ENCODE peak calls at places on chromosome 20, in eight cellular contexts. One of them, this sample, is unnamed.

GRCh38 chr20:1377984-1378742 is 14.7 kb downstream of the FKBP1A start:
- DNase-seq in transverse colon: no peak
- DNase-seq in prostate gland: no peak
- DNase-seq in PC-9: peak; percentile 59
- DNase-seq in lower lobe of right lung: no peak
- DNase-seq in cardiac muscle cell: no peak
- DNase-seq in OCI-LY7: no peak
- DNase-seq in A549: no peak
- DNase-seq in this sample: no peak

GRCh38 chr20:51360451-51361230 is 181.9 kb downstream of the NFATC2 start:
- DNase-seq in OCI-LY7: no peak
- DNase-seq in transverse colon: no peak
- DNase-seq in A549: peak; percentile 59
- DNase-seq in cardiac muscle cell: peak; percentile 95
- DNase-seq in prostate gland: no peak
- DNase-seq in PC-9: peak; percentile 29
- DNase-seq in lower lobe of right lung: no peak
- DNase-seq in this sample: no peak

GRCh38 chr20:50572922-50573777 is 63.0 kb downstream of the PTPN1 start:
- DNase-seq in PC-9: no peak
- DNase-seq in A549: no peak
- DNase-seq in OCI-LY7: no peak
- DNase-seq in cardiac muscle cell: peak; percentile 93
- DNase-seq in lower lobe of right lung: no peak
- DNase-seq in transverse colon: no peak
- DNase-seq in prostate gland: no peak
- DNase-seq in this sample: no peak

GRCh38 chr20:38136421-38137245 is 28.4 kb downstream of the TGM2 start:
- DNase-seq in prostate gland: no peak
- DNase-seq in cardiac muscle cell: no peak
- DNase-seq in lower lobe of right lung: peak; percentile 36
- DNase-seq in A549: no peak
- DNase-seq in OCI-LY7: no peak
- DNase-seq in transverse colon: no peak
- DNase-seq in PC-9: no peak
- DNase-seq in this sample: no peak

GRCh38 chr20:62700261-62700925 is 8.2 kb upstream of the NTSR1 start:
- DNase-seq in cardiac muscle cell: no peak
- DNase-seq in A549: no peak
- DNase-seq in OCI-LY7: no peak
- DNase-seq in transverse colon: no peak
- DNase-seq in lower lobe of right lung: no peak
- DNase-seq in PC-9: no peak
- DNase-seq in prostate gland: no peak
- DNase-seq in this sample: no peak

GRCh38 chr20:15061061-15061430 is 723.6 kb upstream of the FLRT3 start:
- DNase-seq in A549: no peak
- DNase-seq in PC-9: no peak
- DNase-seq in cardiac muscle cell: no peak
- DNase-seq in transverse colon: no peak
- DNase-seq in lower lobe of right lung: no peak
- DNase-seq in prostate gland: no peak
- DNase-seq in OCI-LY7: no peak
- DNase-seq in this sample: no peak

GRCh38 chr20:53794529-53795115 is 201.0 kb upstream of the ZNF217 start:
- DNase-seq in cardiac muscle cell: no peak
- DNase-seq in prostate gland: no peak
- DNase-seq in A549: no peak
- DNase-seq in PC-9: no peak
- DNase-seq in transverse colon: no peak
- DNase-seq in OCI-LY7: no peak
- DNase-seq in lower lobe of right lung: no peak
- DNase-seq in this sample: no peak

GRCh38 chr20:23361108-23361650 is 803 bp upstream of the GZF1 start:
- DNase-seq in PC-9: no peak
- DNase-seq in lower lobe of right lung: no peak
- DNase-seq in A549: peak; percentile 30
- DNase-seq in cardiac muscle cell: peak; percentile 42
- DNase-seq in prostate gland: no peak
- DNase-seq in transverse colon: no peak
- DNase-seq in OCI-LY7: no peak
- DNase-seq in this sample: no peak

GRCh38 chr20:24842591-24843442 is 106.3 kb upstream of the CST7 start:
- DNase-seq in OCI-LY7: peak; percentile 76
- DNase-seq in transverse colon: peak; percentile 49
- DNase-seq in cardiac muscle cell: no peak
- DNase-seq in prostate gland: no peak
- DNase-seq in PC-9: no peak
- DNase-seq in lower lobe of right lung: no peak
- DNase-seq in A549: no peak
- DNase-seq in this sample: no peak

GRCh38 chr20:33645421-33645820 is 16.7 kb upstream of the C20orf144 start:
- DNase-seq in transverse colon: no peak
- DNase-seq in cardiac muscle cell: no peak
- DNase-seq in PC-9: no peak
- DNase-seq in OCI-LY7: no peak
- DNase-seq in prostate gland: no peak
- DNase-seq in A549: no peak
- DNase-seq in lower lobe of right lung: no peak
- DNase-seq in this sample: peak; percentile 26

GRCh38 chr20:15528386-15529111 is 1044.7 kb downstream of the KIF16B start:
- DNase-seq in A549: no peak
- DNase-seq in prostate gland: no peak
- DNase-seq in cardiac muscle cell: no peak
- DNase-seq in PC-9: no peak
- DNase-seq in lower lobe of right lung: no peak
- DNase-seq in transverse colon: no peak
- DNase-seq in OCI-LY7: no peak
- DNase-seq in this sample: no peak

GRCh38 chr20:44384423-44385027 is 29.0 kb downstream of the HNF4A start:
- DNase-seq in prostate gland: peak; percentile 60
- DNase-seq in cardiac muscle cell: peak; percentile 68
- DNase-seq in A549: peak; percentile 56
- DNase-seq in PC-9: peak; percentile 82
- DNase-seq in transverse colon: peak; percentile 91
- DNase-seq in OCI-LY7: peak; percentile 79
- DNase-seq in lower lobe of right lung: peak; percentile 91
- DNase-seq in this sample: peak; percentile 96

GRCh38 chr20:34705383-34706021 is 1.4 kb downstream of the TP53INP2 start:
- DNase-seq in lower lobe of right lung: no peak
- DNase-seq in A549: peak; percentile 37
- DNase-seq in PC-9: peak; percentile 75
- DNase-seq in cardiac muscle cell: peak; percentile 16
- DNase-seq in prostate gland: peak; percentile 32
- DNase-seq in OCI-LY7: no peak
- DNase-seq in transverse colon: peak; percentile 67
- DNase-seq in this sample: peak; percentile 63

GRCh38 chr20:38242848-38243449 is 17.6 kb downstream of the KIAA1755 start:
- DNase-seq in OCI-LY7: peak; percentile 55
- DNase-seq in cardiac muscle cell: no peak
- DNase-seq in A549: no peak
- DNase-seq in transverse colon: no peak
- DNase-seq in prostate gland: no peak
- DNase-seq in lower lobe of right lung: no peak
- DNase-seq in PC-9: peak; percentile 31
- DNase-seq in this sample: peak; percentile 77

GRCh38 chr20:38342196-38342595 is 4.1 kb upstream of the LBP start:
- DNase-seq in OCI-LY7: no peak
- DNase-seq in A549: no peak
- DNase-seq in cardiac muscle cell: no peak
- DNase-seq in transverse colon: no peak
- DNase-seq in prostate gland: no peak
- DNase-seq in lower lobe of right lung: no peak
- DNase-seq in PC-9: no peak
- DNase-seq in this sample: no peak

GRCh38 chr20:32628960-32629530 is 43.9 kb upstream of the NOL4L start:
- DNase-seq in lower lobe of right lung: no peak
- DNase-seq in OCI-LY7: no peak
- DNase-seq in prostate gland: no peak
- DNase-seq in A549: no peak
- DNase-seq in transverse colon: no peak
- DNase-seq in PC-9: no peak
- DNase-seq in cardiac muscle cell: no peak
- DNase-seq in this sample: peak; percentile 54

GRCh38 chr20:44959082-44959895 is 908 bp downstream of the TOMM34 start:
- DNase-seq in prostate gland: no peak
- DNase-seq in PC-9: no peak
- DNase-seq in cardiac muscle cell: peak; percentile 51
- DNase-seq in A549: peak; percentile 32
- DNase-seq in transverse colon: peak; percentile 23
- DNase-seq in lower lobe of right lung: no peak
- DNase-seq in OCI-LY7: peak; percentile 55
- DNase-seq in this sample: peak; percentile 69

GRCh38 chr20:32830437-32830836 is 10.7 kb downstream of the MAPRE1 start:
- DNase-seq in PC-9: no peak
- DNase-seq in lower lobe of right lung: no peak
- DNase-seq in prostate gland: peak; percentile 62
- DNase-seq in transverse colon: peak; percentile 22
- DNase-seq in A549: no peak
- DNase-seq in OCI-LY7: no peak
- DNase-seq in cardiac muscle cell: peak; percentile 74
- DNase-seq in this sample: peak; percentile 14

GRCh38 chr20:58839474-58839874 is 11.2 kb downstream of the GNAS-AS1 start:
- DNase-seq in OCI-LY7: peak; percentile 37
- DNase-seq in lower lobe of right lung: no peak
- DNase-seq in A549: peak; percentile 57
- DNase-seq in prostate gland: peak; percentile 18
- DNase-seq in transverse colon: no peak
- DNase-seq in cardiac muscle cell: peak; percentile 39
- DNase-seq in PC-9: peak; percentile 23
- DNase-seq in this sample: peak; percentile 86

GRCh38 chr20:34971038-34971872 is 15.6 kb downstream of the MYH7B start:
- DNase-seq in lower lobe of right lung: no peak
- DNase-seq in A549: no peak
- DNase-seq in cardiac muscle cell: no peak
- DNase-seq in transverse colon: no peak
- DNase-seq in PC-9: no peak
- DNase-seq in OCI-LY7: no peak
- DNase-seq in prostate gland: no peak
- DNase-seq in this sample: no peak

GRCh38 chr20:60206259-60206658 is 248.0 kb downstream of the CDH26 start:
- DNase-seq in PC-9: no peak
- DNase-seq in OCI-LY7: peak; percentile 19
- DNase-seq in cardiac muscle cell: peak; percentile 8
- DNase-seq in transverse colon: no peak
- DNase-seq in A549: peak; percentile 18
- DNase-seq in lower lobe of right lung: no peak
- DNase-seq in prostate gland: no peak
- DNase-seq in this sample: peak; percentile 63

GRCh38 chr20:35776513-35777101 is 4.8 kb downstream of the PHF20 start:
- DNase-seq in prostate gland: peak; percentile 75
- DNase-seq in A549: no peak
- DNase-seq in transverse colon: peak; percentile 50
- DNase-seq in OCI-LY7: no peak
- DNase-seq in lower lobe of right lung: no peak
- DNase-seq in cardiac muscle cell: peak; percentile 80
- DNase-seq in PC-9: peak; percentile 51
- DNase-seq in this sample: no peak

GRCh38 chr20:49275634-49276033 is 2.2 kb downstream of the ZNFX1 start:
- DNase-seq in A549: no peak
- DNase-seq in lower lobe of right lung: no peak
- DNase-seq in cardiac muscle cell: no peak
- DNase-seq in transverse colon: no peak
- DNase-seq in PC-9: peak; percentile 39
- DNase-seq in prostate gland: no peak
- DNase-seq in OCI-LY7: no peak
- DNase-seq in this sample: no peak
- H3K4me3 ChIP-seq in A549: peak overlapping the region; percentile 92
- H3K4me3 ChIP-seq in lower lobe of right lung: peak overlapping the region; percentile 91
- H3K4me3 ChIP-seq in cardiac muscle cell: no peak overlapping the region
- H3K4me3 ChIP-seq in transverse colon: no peak overlapping the region
- H3K4me3 ChIP-seq in PC-9: no peak overlapping the region
- H3K4me3 ChIP-seq in prostate gland: no peak overlapping the region
- H3K4me3 ChIP-seq in OCI-LY7: peak overlapping the region; percentile 100
- H3K4me3 ChIP-seq in this sample: no peak overlapping the region

GRCh38 chr20:43102394-43102793 is 87.3 kb downstream of the PTPRT start:
- DNase-seq in prostate gland: no peak
- DNase-seq in cardiac muscle cell: no peak
- DNase-seq in OCI-LY7: peak; percentile 7
- DNase-seq in transverse colon: no peak
- DNase-seq in PC-9: no peak
- DNase-seq in A549: no peak
- DNase-seq in lower lobe of right lung: no peak
- DNase-seq in this sample: peak; percentile 48
- TF ChIP-seq CTCF in prostate gland: no peak
- TF ChIP-seq CTCF in cardiac muscle cell: no peak
- TF ChIP-seq CTCF in OCI-LY7: peak; percentile 62
- TF ChIP-seq CTCF in transverse colon: no peak
- TF ChIP-seq CTCF in PC-9: peak; percentile 29
- TF ChIP-seq CTCF in A549: no peak
- TF ChIP-seq CTCF in lower lobe of right lung: no peak
- TF ChIP-seq CTCF in this sample: peak; percentile 52

DNA sequence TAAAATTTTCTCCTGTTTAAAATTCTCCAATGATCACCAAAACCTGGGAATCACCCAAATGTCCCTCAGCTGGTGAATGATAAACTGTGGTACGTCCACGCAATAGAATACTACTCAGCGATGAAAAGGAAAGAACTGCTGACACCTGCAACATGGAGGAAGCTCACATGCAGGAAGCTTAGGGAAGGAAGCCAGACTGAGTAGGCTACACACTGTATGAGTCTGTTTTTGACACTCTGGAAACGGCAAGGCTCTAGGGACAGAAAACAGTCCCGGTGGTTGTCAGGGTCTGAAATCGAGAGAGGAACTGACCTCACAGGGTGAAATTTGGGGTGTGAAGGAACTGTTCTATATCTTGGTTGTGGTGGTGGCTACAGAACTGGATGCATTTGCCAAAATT is 25.2 kb upstream of the TLDC2 start:
- DNase-seq in transverse colon: no peak
- DNase-seq in PC-9: no peak
- DNase-seq in OCI-LY7: no peak
- DNase-seq in A549: no peak
- DNase-seq in cardiac muscle cell: no peak
- DNase-seq in prostate gland: no peak
- DNase-seq in lower lobe of right lung: no peak
- DNase-seq in this sample: no peak
- H3K4me1 ChIP-seq in transverse colon: peaks cover 43% of the 10 kb centered on the region
- H3K4me1 ChIP-seq in PC-9: peaks cover 12% of the 10 kb centered on the region
- H3K4me1 ChIP-seq in OCI-LY7: peaks cover 59% of the 10 kb centered on the region
- H3K4me1 ChIP-seq in A549: peaks cover 43% of the 10 kb centered on the region
- H3K4me1 ChIP-seq in cardiac muscle cell: peaks cover 11% of the 10 kb centered on the region
- H3K4me1 ChIP-seq in prostate gland: peaks cover 7% of the 10 kb centered on the region
- H3K4me1 ChIP-seq in lower lobe of right lung: peaks cover 70% of the 10 kb centered on the region
- H3K4me1 ChIP-seq in this sample: peaks cover 18% of the 10 kb centered on the region

DNA sequence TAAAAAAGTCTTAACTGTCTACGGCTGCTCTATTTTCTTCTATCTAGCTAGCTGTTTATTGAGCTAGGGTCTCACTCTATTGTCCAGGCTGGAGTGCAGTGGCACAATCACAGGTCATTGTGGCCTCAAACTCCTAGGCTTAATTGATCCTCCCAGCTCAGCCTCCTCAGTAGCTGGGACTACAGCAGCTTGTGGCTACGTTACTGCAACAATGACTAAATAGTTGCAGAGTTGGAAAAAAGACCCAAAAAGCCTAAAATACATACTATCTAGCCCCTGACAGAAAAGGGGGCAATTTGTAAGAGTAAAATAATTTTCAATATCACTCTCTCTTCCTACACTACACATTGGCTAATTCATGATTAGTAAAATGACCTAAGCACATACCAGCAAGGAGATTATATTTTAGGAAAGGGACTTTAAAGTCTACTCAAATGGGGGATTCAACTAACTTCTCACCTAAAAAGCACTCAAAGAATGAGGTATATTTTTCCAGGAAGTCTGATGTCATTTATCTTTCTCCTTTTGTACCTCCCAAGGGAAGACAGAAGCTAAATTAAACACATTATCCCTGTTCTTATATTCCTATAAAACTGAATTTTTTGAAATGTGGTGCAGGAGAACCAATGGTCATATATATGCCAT is 82.8 kb downstream of the ZMYND8 start:
- DNase-seq in A549: peak; percentile 13
- DNase-seq in cardiac muscle cell: peak; percentile 44
- DNase-seq in lower lobe of right lung: no peak
- DNase-seq in PC-9: no peak
- DNase-seq in OCI-LY7: no peak
- DNase-seq in prostate gland: no peak
- DNase-seq in transverse colon: no peak
- DNase-seq in this sample: no peak
- H3K4me3 ChIP-seq in A549: no peak overlapping the region
- H3K4me3 ChIP-seq in cardiac muscle cell: no peak overlapping the region
- H3K4me3 ChIP-seq in lower lobe of right lung: no peak overlapping the region
- H3K4me3 ChIP-seq in PC-9: peak overlapping the region; percentile 3
- H3K4me3 ChIP-seq in OCI-LY7: no peak overlapping the region
- H3K4me3 ChIP-seq in prostate gland: no peak overlapping the region
- H3K4me3 ChIP-seq in transverse colon: no peak overlapping the region
- H3K4me3 ChIP-seq in this sample: no peak overlapping the region

This sample was measured in Caco-2.